ENCODE peak calls at places on chromosomes 11 and 22, in seven cellular contexts. One of them, this sample, is unnamed.

GRCh38 chr22:38267086-38267485 is 5.7 kb downstream of the TMEM184B start:
- DNase-seq in testis: no peak
- DNase-seq in stomach: no peak
- DNase-seq in body of pancreas: no peak
- DNase-seq in NB4: peak
- DNase-seq in upper lobe of left lung: peak
- DNase-seq in transverse colon: no peak
- DNase-seq in this sample: no peak

GRCh38 chr11:78000193-78000592 is 5.7 kb upstream of the INTS4 start:
- DNase-seq in testis: peak
- DNase-seq in stomach: peak
- DNase-seq in body of pancreas: peak
- DNase-seq in NB4: peak
- DNase-seq in upper lobe of left lung: peak
- DNase-seq in transverse colon: peak
- DNase-seq in this sample: peak

GRCh38 chr11:125990244-125990643 is 44.4 kb downstream of the VSIG10L2 start:
- DNase-seq in testis: peak
- DNase-seq in stomach: no peak
- DNase-seq in body of pancreas: peak
- DNase-seq in NB4: no peak
- DNase-seq in upper lobe of left lung: peak
- DNase-seq in transverse colon: no peak
- DNase-seq in this sample: no peak

GRCh38 chr22:49363526-49364230 is 464.0 kb downstream of the BRD1 start:
- DNase-seq in testis: no peak
- DNase-seq in stomach: peak
- DNase-seq in body of pancreas: no peak
- DNase-seq in NB4: no peak
- DNase-seq in upper lobe of left lung: no peak
- DNase-seq in transverse colon: no peak
- DNase-seq in this sample: no peak

GRCh38 chr11:32069361-32070058 is 21.4 kb upstream of the RCN1 start:
- DNase-seq in testis: no peak
- DNase-seq in stomach: no peak
- DNase-seq in body of pancreas: no peak
- DNase-seq in NB4: no peak
- DNase-seq in upper lobe of left lung: no peak
- DNase-seq in transverse colon: no peak
- DNase-seq in this sample: no peak

GRCh38 chr11:108003623-108004022 is 5.1 kb upstream of the CUL5 start:
- DNase-seq in testis: no peak
- DNase-seq in stomach: no peak
- DNase-seq in body of pancreas: no peak
- DNase-seq in NB4: no peak
- DNase-seq in upper lobe of left lung: no peak
- DNase-seq in transverse colon: no peak
- DNase-seq in this sample: no peak

GRCh38 chr11:95067042-95067827 is 516 bp downstream of the SRSF8 start:
- DNase-seq in testis: peak
- DNase-seq in stomach: peak
- DNase-seq in body of pancreas: peak
- DNase-seq in NB4: peak
- DNase-seq in upper lobe of left lung: peak
- DNase-seq in transverse colon: peak
- DNase-seq in this sample: peak

GRCh38 chr22:23243006-23243573 is 62.8 kb downstream of the BCR start:
- DNase-seq in testis: no peak
- DNase-seq in stomach: no peak
- DNase-seq in body of pancreas: no peak
- DNase-seq in NB4: no peak
- DNase-seq in upper lobe of left lung: no peak
- DNase-seq in transverse colon: no peak
- DNase-seq in this sample: no peak

GRCh38 chr11:69729252-69729651 is 25.4 kb upstream of the FGF19 start:
- DNase-seq in testis: no peak
- DNase-seq in stomach: no peak
- DNase-seq in body of pancreas: no peak
- DNase-seq in NB4: no peak
- DNase-seq in upper lobe of left lung: no peak
- DNase-seq in transverse colon: no peak
- DNase-seq in this sample: no peak

GRCh38 chr22:18999416-18999815 is 63.3 kb upstream of the PRODH start:
- DNase-seq in testis: no peak
- DNase-seq in stomach: no peak
- DNase-seq in body of pancreas: no peak
- DNase-seq in NB4: no peak
- DNase-seq in upper lobe of left lung: no peak
- DNase-seq in transverse colon: no peak
- DNase-seq in this sample: no peak

GRCh38 chr11:12126352-12127019 is 16.1 kb downstream of the MICAL2 start:
- DNase-seq in testis: no peak
- DNase-seq in stomach: no peak
- DNase-seq in body of pancreas: no peak
- DNase-seq in NB4: peak
- DNase-seq in upper lobe of left lung: peak
- DNase-seq in transverse colon: no peak
- DNase-seq in this sample: no peak

GRCh38 chr11:35343033-35343598 is 76.2 kb downstream of the SLC1A2 start:
- DNase-seq in testis: no peak
- DNase-seq in stomach: no peak
- DNase-seq in body of pancreas: no peak
- DNase-seq in NB4: no peak
- DNase-seq in upper lobe of left lung: peak
- DNase-seq in transverse colon: no peak
- DNase-seq in this sample: no peak

GRCh38 chr11:73797457-73797856 is 9.8 kb downstream of the MRPL48 start:
- DNase-seq in testis: no peak
- DNase-seq in stomach: no peak
- DNase-seq in body of pancreas: peak
- DNase-seq in NB4: no peak
- DNase-seq in upper lobe of left lung: no peak
- DNase-seq in transverse colon: no peak
- DNase-seq in this sample: no peak

GRCh38 chr11:35944503-35945136 is 758 bp downstream of the LDLRAD3 start:
- DNase-seq in testis: no peak
- DNase-seq in stomach: no peak
- DNase-seq in body of pancreas: no peak
- DNase-seq in NB4: no peak
- DNase-seq in upper lobe of left lung: no peak
- DNase-seq in transverse colon: no peak
- DNase-seq in this sample: no peak

GRCh38 chr11:3035333-3035732 is 21.9 kb downstream of the CARS1 start:
- DNase-seq in testis: no peak
- DNase-seq in stomach: no peak
- DNase-seq in body of pancreas: no peak
- DNase-seq in NB4: no peak
- DNase-seq in upper lobe of left lung: no peak
- DNase-seq in transverse colon: no peak
- DNase-seq in this sample: no peak

GRCh38 chr11:3040881-3041280 is 16.3 kb downstream of the CARS1 start:
- DNase-seq in testis: no peak
- DNase-seq in stomach: no peak
- DNase-seq in body of pancreas: no peak
- DNase-seq in NB4: no peak
- DNase-seq in upper lobe of left lung: no peak
- DNase-seq in transverse colon: no peak
- DNase-seq in this sample: no peak

GRCh38 chr11:3037945-3038271 is 19.3 kb downstream of the CARS1 start:
- DNase-seq in testis: no peak
- DNase-seq in stomach: no peak
- DNase-seq in body of pancreas: no peak
- DNase-seq in NB4: no peak
- DNase-seq in upper lobe of left lung: no peak
- DNase-seq in transverse colon: no peak
- DNase-seq in this sample: no peak

GRCh38 chr11:3036419-3036818 is 20.8 kb downstream of the CARS1 start:
- DNase-seq in testis: no peak
- DNase-seq in stomach: no peak
- DNase-seq in body of pancreas: no peak
- DNase-seq in NB4: no peak
- DNase-seq in upper lobe of left lung: no peak
- DNase-seq in transverse colon: no peak
- DNase-seq in this sample: no peak

DNA sequence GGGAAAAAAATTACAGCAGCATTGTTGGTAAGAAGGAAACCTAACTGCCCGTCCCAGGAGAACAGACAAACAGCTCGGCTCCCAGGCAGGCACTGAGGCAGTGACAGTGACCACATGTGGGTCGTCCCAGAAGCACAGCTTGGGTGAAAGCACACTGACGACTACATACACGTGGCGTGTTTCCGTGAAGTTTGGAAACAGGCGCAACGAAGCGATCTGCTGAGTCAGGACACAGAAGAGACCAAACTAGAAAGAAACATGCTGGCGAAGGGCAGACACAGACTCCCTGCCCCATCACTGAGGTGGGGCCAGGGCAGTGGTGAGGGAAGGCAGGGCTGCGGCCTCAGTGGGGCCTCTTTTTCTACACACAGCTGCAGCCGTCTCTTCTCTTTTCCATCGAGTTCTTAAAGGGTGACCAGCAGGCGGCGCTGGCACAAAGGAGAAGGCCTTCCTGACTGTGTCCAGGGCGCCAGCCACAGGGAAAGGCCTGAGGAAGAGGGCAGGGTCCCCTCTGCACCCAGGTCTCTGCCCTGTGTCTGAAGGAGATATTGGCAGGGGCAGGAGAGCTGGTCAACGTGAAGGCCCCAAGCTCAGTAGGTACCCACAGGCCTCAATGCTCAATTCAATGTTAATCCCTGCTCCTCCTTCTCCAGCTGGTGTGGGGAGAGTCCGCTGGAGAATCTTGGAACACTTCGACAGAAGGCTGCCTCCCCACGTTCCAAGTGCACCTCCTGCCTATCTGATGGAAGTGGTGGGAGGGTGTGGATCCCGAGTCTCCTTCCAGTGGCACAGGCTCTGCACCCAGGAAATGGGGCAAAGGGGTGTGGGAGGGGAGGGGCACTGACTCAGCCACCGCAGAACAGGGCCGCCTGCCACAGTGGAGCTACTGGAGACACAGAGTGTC is 19.9 kb downstream of the CARS1 start:
- DNase-seq in testis: peak
- DNase-seq in stomach: peak
- DNase-seq in body of pancreas: peak
- DNase-seq in NB4: peak
- DNase-seq in upper lobe of left lung: peak
- DNase-seq in transverse colon: peak
- DNase-seq in this sample: peak
- TF ChIP-seq POLR2A in testis: no peak
- TF ChIP-seq POLR2A in stomach: no peak
- TF ChIP-seq POLR2A in body of pancreas: no peak
- TF ChIP-seq POLR2A in NB4: no peak
- TF ChIP-seq POLR2A in upper lobe of left lung: no peak
- TF ChIP-seq POLR2A in transverse colon: no peak
- TF ChIP-seq POLR2A in this sample: no peak

GRCh38 chr11:47847892-47848635 is at the start of gene NUP160:
- DNase-seq in testis: peak
- DNase-seq in stomach: peak
- DNase-seq in body of pancreas: peak
- DNase-seq in NB4: peak
- DNase-seq in upper lobe of left lung: peak
- DNase-seq in transverse colon: peak
- DNase-seq in this sample: peak
- TF ChIP-seq POLR2A in testis: peak
- TF ChIP-seq POLR2A in stomach: no peak
- TF ChIP-seq POLR2A in body of pancreas: peak
- TF ChIP-seq POLR2A in NB4: peak
- TF ChIP-seq POLR2A in upper lobe of left lung: no peak
- TF ChIP-seq POLR2A in transverse colon: peak
- TF ChIP-seq POLR2A in this sample: peak

GRCh38 chr11:45848654-45849081 is 1.4 kb downstream of the CRY2 start:
- DNase-seq in testis: no peak
- DNase-seq in stomach: peak
- DNase-seq in body of pancreas: peak
- DNase-seq in NB4: no peak
- DNase-seq in upper lobe of left lung: peak
- DNase-seq in transverse colon: no peak
- DNase-seq in this sample: no peak

GRCh38 chr11:45846174-45846675 is 1.1 kb upstream of the CRY2 start:
- DNase-seq in testis: no peak
- DNase-seq in stomach: no peak
- DNase-seq in body of pancreas: no peak
- DNase-seq in NB4: no peak
- DNase-seq in upper lobe of left lung: no peak
- DNase-seq in transverse colon: no peak
- DNase-seq in this sample: peak

GRCh38 chr11:45847908-45848316 is 637 bp downstream of the CRY2 start:
- DNase-seq in testis: peak
- DNase-seq in stomach: peak
- DNase-seq in body of pancreas: peak
- DNase-seq in NB4: peak
- DNase-seq in upper lobe of left lung: peak
- DNase-seq in transverse colon: peak
- DNase-seq in this sample: peak

GRCh38 chr11:45844822-45845573 is 2.3 kb upstream of the CRY2 start:
- DNase-seq in testis: no peak
- DNase-seq in stomach: no peak
- DNase-seq in body of pancreas: no peak
- DNase-seq in NB4: peak
- DNase-seq in upper lobe of left lung: no peak
- DNase-seq in transverse colon: no peak
- DNase-seq in this sample: no peak

GRCh38 chr11:45846974-45847907 is at the start of gene CRY2:
- DNase-seq in testis: peak
- DNase-seq in stomach: peak
- DNase-seq in body of pancreas: peak
- DNase-seq in NB4: peak
- DNase-seq in upper lobe of left lung: peak
- DNase-seq in transverse colon: peak
- DNase-seq in this sample: peak
- TF ChIP-seq POLR2A in testis: peak
- TF ChIP-seq POLR2A in stomach: peak
- TF ChIP-seq POLR2A in body of pancreas: peak
- TF ChIP-seq POLR2A in NB4: peak
- TF ChIP-seq POLR2A in upper lobe of left lung: peak
- TF ChIP-seq POLR2A in transverse colon: peak
- TF ChIP-seq POLR2A in this sample: peak

GRCh38 chr11:118570787-118571186 is 1.4 kb upstream of the ARCN1 start:
- DNase-seq in testis: no peak
- DNase-seq in stomach: no peak
- DNase-seq in body of pancreas: no peak
- DNase-seq in NB4: no peak
- DNase-seq in upper lobe of left lung: no peak
- DNase-seq in transverse colon: no peak
- DNase-seq in this sample: no peak

GRCh38 chr11:118569670-118570069 is 2.5 kb upstream of the ARCN1 start:
- DNase-seq in testis: no peak
- DNase-seq in stomach: no peak
- DNase-seq in body of pancreas: no peak
- DNase-seq in NB4: no peak
- DNase-seq in upper lobe of left lung: no peak
- DNase-seq in transverse colon: no peak
- DNase-seq in this sample: no peak

GRCh38 chr11:118572914-118573550 is 823 bp downstream of the ARCN1 start:
- DNase-seq in testis: no peak
- DNase-seq in stomach: no peak
- DNase-seq in body of pancreas: no peak
- DNase-seq in NB4: peak
- DNase-seq in upper lobe of left lung: no peak
- DNase-seq in transverse colon: no peak
- DNase-seq in this sample: peak

GRCh38 chr11:118574636-118575035 is 2.4 kb downstream of the ARCN1 start:
- DNase-seq in testis: no peak
- DNase-seq in stomach: no peak
- DNase-seq in body of pancreas: no peak
- DNase-seq in NB4: no peak
- DNase-seq in upper lobe of left lung: no peak
- DNase-seq in transverse colon: no peak
- DNase-seq in this sample: no peak

GRCh38 chr11:118572075-118572913 is at the start of gene ARCN1:
- DNase-seq in testis: peak
- DNase-seq in stomach: peak
- DNase-seq in body of pancreas: peak
- DNase-seq in NB4: peak
- DNase-seq in upper lobe of left lung: peak
- DNase-seq in transverse colon: peak
- DNase-seq in this sample: peak
- TF ChIP-seq POLR2A in testis: no peak
- TF ChIP-seq POLR2A in stomach: no peak
- TF ChIP-seq POLR2A in body of pancreas: peak
- TF ChIP-seq POLR2A in NB4: peak
- TF ChIP-seq POLR2A in upper lobe of left lung: no peak
- TF ChIP-seq POLR2A in transverse colon: peak
- TF ChIP-seq POLR2A in this sample: peak